ENCODE peak calls at places on chromosome X, in nine cellular contexts. V, R, G, U, I, A, L, E and T are unnamed samples. For H3K36me3, the result is how much of the 10 kb centered on the place peaks cover.

GRCh38 chrX:119072771-119073170 is at the start of gene CT47C1:
- DNase-seq in L (no peak), A (no peak), I (no peak), V (no peak), R (no peak), U (no peak), G (no peak), E (no peak), T (no peak)

GRCh38 chrX:136694491-136695087 is 46.6 kb downstream of the CD40LG start:
- DNase-seq in U (no peak), V (peak), L (no peak), R (no peak), G (peak), I (peak), A (no peak), E (no peak), T (no peak)

GRCh38 chrX:150202641-150203248 is 160.4 kb upstream of the MAMLD1 start:
- DNase-seq in I (peak), A (no peak), U (no peak), L (no peak), E (peak), R (no peak), V (peak), G (no peak), T (peak)

GRCh38 chrX:105564536-105564935 is 257.8 kb upstream of the NRK start:
- DNase-seq in G (no peak), U (no peak), V (no peak), A (no peak), I (peak), E (no peak), R (peak), L (no peak), T (no peak)

GRCh38 chrX:107845625-107846024 is 20.0 kb downstream of the MID2 start:
- DNase-seq in I (no peak), G (no peak), V (no peak), L (no peak), R (no peak), E (no peak), U (no peak), A (no peak), T (no peak)

GRCh38 chrX:75784689-75785491 is at the start of gene MAGEE2:
- DNase-seq in G (no peak), V (peak), L (no peak), I (no peak), E (peak), U (no peak), R (no peak), A (no peak), T (no peak)

GRCh38 chrX:150692837-150693781 is at the start of gene MTMR1:
- DNase-seq in U (peak), E (no peak), R (no peak), L (peak), V (peak), A (peak), I (no peak), G (no peak), T (no peak)

GRCh38 chrX:118189628-118190027 is 73.0 kb upstream of the KLHL13 start:
- DNase-seq in L (no peak), A (no peak), V (no peak), R (no peak), I (no peak), E (no peak), G (no peak), U (no peak), T (no peak)

GRCh38 chrX:111169141-111169540 is 73.2 kb downstream of the PAK3 start:
- DNase-seq in R (no peak), G (no peak), V (no peak), U (no peak), I (no peak), L (no peak), A (no peak), E (no peak), T (no peak)

GRCh38 chrX:50067435-50068292 is 133.1 kb downstream of the AKAP4 start:
- DNase-seq in E (peak), U (no peak), I (peak), G (peak), R (no peak), L (no peak), A (peak), V (no peak), T (no peak)

GRCh38 chrX:147848009-147848408 is 63.7 kb upstream of the FMR1 start:
- DNase-seq in I (no peak), V (no peak), E (no peak), A (no peak), L (no peak), G (no peak), R (no peak), U (no peak), T (no peak)

GRCh38 chrX:107421337-107421736 is 28.1 kb upstream of the FRMPD3 start:
- DNase-seq in A (no peak), L (no peak), V (no peak), E (no peak), I (no peak), G (no peak), U (no peak), R (no peak), T (no peak)

GRCh38 chrX:7214251-7214650 is 66.3 kb upstream of the PUDP start:
- DNase-seq in V (peak), G (no peak), U (no peak), A (no peak), L (no peak), I (peak), R (no peak), E (no peak), T (no peak)

GRCh38 chrX:28590394-28590793 is 3.1 kb downstream of the IL1RAPL1 start:
- DNase-seq in R (no peak), A (no peak), E (no peak), V (no peak), U (no peak), G (no peak), I (no peak), L (no peak), T (no peak)

DNA sequence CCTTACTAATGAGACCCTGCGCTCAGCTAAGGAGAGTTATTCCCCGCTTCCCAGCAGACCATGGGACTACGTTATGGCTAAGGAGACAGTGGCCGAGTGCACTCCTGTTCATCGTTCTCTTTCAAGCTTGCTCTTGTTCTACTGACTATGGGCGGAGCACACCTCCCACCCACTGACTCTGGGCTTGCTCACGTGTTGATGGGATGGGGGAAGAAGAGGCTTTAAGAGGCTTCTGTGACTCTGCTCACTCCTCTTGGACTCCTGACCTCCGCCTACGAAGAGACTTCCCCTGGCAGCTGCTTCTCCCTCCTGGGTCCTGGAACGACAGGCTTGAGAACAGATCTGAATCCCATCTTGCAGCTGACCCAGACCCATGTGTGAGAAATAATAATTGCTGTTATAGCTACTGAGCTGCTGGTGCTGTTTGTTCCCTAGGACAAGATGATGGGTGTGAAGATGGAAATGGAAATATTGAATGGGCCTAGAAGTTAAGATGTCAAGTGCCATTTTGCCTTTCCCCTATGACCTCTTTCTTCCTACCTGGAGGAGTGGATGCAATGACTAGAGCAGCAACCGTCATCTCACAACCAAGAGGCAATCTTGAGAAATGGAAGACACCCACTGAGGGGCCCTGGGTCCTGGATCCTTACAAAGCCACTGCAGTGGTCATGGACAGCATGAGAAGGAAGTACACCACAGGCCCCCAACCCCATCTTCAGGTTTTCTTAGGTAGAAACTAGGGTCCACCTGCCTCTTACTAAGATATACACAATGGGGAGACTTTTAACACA is 38.7 kb upstream of the IRAK1 start:
- DNase-seq in R (no peak), U (no peak), I (no peak), V (no peak), A (no peak), L (no peak), G (no peak), E (no peak), T (no peak)
- H3K36me3 ChIP-seq in R (under half), U (under half), I (under half), V (under half), A (under half), L (under half), G (under half), E (under half), T (under half)

GRCh38 chrX:140548985-140549384 is 44.1 kb upstream of the SOX3 start:
- DNase-seq in V (no peak), L (no peak), E (no peak), U (no peak), G (no peak), I (no peak), A (no peak), R (no peak), T (no peak)
- H3K4me3 ChIP-seq in V (no peak), L (no peak), E (no peak), U (no peak), G (no peak), I (no peak), A (no peak), R (no peak), T (no peak)

GRCh38 chrX:41561045-41561444 is 113.9 kb downstream of the NYX start:
- DNase-seq in R (peak), E (peak), G (no peak), A (no peak), V (peak), U (peak), I (peak), L (no peak), T (no peak)
- H3K27ac ChIP-seq in R (peak), E (peak), G (no peak), A (peak), V (peak), U (no peak), I (no peak), L (peak), T (peak)

GRCh38 chrX:47172549-47172948 is 21.1 kb upstream of the UBA1 start:
- DNase-seq in L (no peak), R (no peak), V (no peak), G (no peak), A (no peak), U (no peak), I (no peak), E (no peak), T (peak)

GRCh38 chrX:47171996-47172395 is 21.6 kb upstream of the UBA1 start:
- DNase-seq in G (no peak), L (no peak), V (no peak), R (no peak), I (no peak), E (no peak), A (no peak), U (no peak), T (peak)

GRCh38 chrX:47169726-47170515 is 23.7 kb upstream of the UBA1 start:
- DNase-seq in E (peak), I (no peak), A (no peak), G (no peak), R (no peak), V (peak), L (no peak), U (no peak), T (peak)

GRCh38 chrX:47169273-47169672 is 24.3 kb downstream of the RBM10 start:
- DNase-seq in E (peak), R (no peak), V (no peak), U (no peak), A (no peak), G (no peak), L (no peak), I (no peak), T (no peak)

DNA sequence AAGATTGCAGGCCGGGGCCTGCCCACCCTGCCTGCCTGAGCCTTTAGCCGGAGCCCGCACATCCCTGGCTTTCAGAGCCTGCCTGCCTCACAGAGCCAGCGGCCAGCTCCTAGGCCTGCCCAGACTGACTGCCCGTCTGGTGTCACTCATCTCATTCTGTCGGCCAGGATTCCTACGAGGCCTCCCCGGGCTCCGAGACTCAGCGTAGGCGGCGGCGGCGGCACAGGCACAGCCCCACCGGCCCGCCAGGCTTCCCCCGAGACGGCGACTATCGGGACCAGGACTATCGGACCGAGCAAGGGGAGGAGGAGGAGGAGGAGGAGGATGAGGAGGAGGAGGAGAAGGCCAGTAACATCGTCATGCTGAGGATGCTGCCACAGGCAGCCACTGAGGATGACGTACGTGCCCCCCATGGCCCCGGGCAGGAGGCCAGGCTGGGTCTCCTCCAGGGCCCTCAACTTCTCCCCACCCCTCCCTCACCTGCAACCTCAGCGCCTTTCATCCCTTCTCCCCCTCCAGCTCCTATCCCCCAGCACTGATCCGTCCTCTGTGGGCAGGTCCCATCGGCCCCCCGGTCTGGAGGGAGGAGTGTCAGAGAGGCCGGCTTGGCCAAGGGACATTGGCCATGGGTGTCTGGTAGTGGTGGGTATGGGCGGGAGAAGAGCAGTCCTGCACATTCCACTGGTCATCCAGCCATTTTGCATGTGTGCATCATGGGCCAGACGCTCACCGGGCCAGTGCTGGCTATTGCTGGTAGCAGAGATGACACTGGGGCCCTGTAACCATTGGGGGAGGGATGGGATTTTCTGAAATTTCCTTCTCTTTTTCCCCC is 22.6 kb upstream of the UBA1 start:
- DNase-seq in A (no peak), R (no peak), E (no peak), L (no peak), U (no peak), V (no peak), G (no peak), I (no peak), T (no peak)
- H3K36me3 ChIP-seq in A (under half), R (under half), E (under half), L (under half), U (half or more), V (under half), G (half or more), I (under half), T (half or more)

GRCh38 chrX:48700246-48700645 is 3.7 kb downstream of the SUV39H1 start:
- DNase-seq in A (no peak), U (no peak), R (no peak), I (no peak), E (no peak), G (no peak), V (no peak), L (no peak), T (no peak)
- H3K4me3 ChIP-seq in A (no peak), U (no peak), R (no peak), I (no peak), E (no peak), G (no peak), V (no peak), L (no peak), T (no peak)

GRCh38 chrX:16826207-16826606 is 39.9 kb downstream of the TXLNG start:
- DNase-seq in L (no peak), V (peak), A (no peak), I (peak), G (no peak), E (no peak), R (no peak), U (no peak), T (no peak)
- H3K27ac ChIP-seq in L (peak), V (peak), A (no peak), I (peak), G (no peak), E (peak), R (no peak), U (no peak), T (peak)

GRCh38 chrX:1412551-1413161 is 20.7 kb upstream of the SLC25A6 start:
- DNase-seq in U (no peak), L (peak), R (no peak), E (no peak), G (no peak), V (no peak), I (no peak), A (no peak), T (no peak)
- H3K36me3 ChIP-seq in U (under half), L (under half), R (under half), E (under half), G (half or more), V (under half), I (under half), A (under half), T (under half)

DNA sequence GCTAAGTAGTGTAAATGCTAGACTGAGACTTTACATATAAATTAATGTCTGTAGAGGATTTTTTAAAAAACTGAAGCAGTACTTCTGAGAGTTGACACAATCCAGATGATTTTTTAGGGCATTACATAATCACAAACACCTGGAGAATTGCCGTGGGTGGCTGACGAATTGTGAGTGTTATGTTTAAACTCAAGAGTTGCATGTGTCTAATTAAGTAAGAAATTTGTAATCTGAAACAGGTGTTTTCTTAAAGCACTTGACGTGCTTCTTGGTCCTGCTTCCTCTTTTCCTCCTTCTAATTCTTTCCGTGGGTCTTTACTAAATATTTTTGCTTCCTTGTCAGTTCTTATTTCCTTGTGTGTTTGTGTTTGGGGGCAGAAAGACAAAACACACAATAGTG is 27.8 kb downstream of the PIR start:
- DNase-seq in V (peak), L (peak), A (no peak), I (peak), E (peak), G (no peak), R (no peak), U (no peak), T (no peak)
- H3K4me3 ChIP-seq in V (no peak), L (no peak), A (no peak), I (no peak), E (no peak), G (no peak), R (no peak), U (no peak), T (no peak)

GRCh38 chrX:153984351-153985178 is 12.0 kb downstream of the TMEM187 start:
- DNase-seq in I (no peak), U (no peak), V (no peak), G (no peak), A (no peak), R (no peak), E (no peak), L (no peak), T (no peak)
- H3K27ac ChIP-seq in I (no peak), U (peak), V (no peak), G (no peak), A (peak), R (no peak), E (no peak), L (peak), T (no peak)

GRCh38 chrX:154348114-154348531 is 26.3 kb downstream of the FLNA start:
- DNase-seq in I (no peak), A (no peak), L (peak), E (no peak), U (no peak), V (peak), R (no peak), G (no peak), T (no peak)

GRCh38 chrX:154349979-154350378 is 24.5 kb downstream of the FLNA start:
- DNase-seq in L (no peak), E (no peak), I (no peak), A (no peak), V (peak), G (no peak), U (no peak), R (no peak), T (no peak)

GRCh38 chrX:154350429-154351182 is 23.8 kb downstream of the FLNA start:
- DNase-seq in I (no peak), E (no peak), G (no peak), R (no peak), V (peak), A (no peak), U (no peak), L (no peak), T (no peak)

GRCh38 chrX:154349359-154349935 is 25.0 kb downstream of the FLNA start:
- DNase-seq in I (no peak), V (peak), U (no peak), R (no peak), G (no peak), A (no peak), L (peak), E (no peak), T (no peak)

DNA sequence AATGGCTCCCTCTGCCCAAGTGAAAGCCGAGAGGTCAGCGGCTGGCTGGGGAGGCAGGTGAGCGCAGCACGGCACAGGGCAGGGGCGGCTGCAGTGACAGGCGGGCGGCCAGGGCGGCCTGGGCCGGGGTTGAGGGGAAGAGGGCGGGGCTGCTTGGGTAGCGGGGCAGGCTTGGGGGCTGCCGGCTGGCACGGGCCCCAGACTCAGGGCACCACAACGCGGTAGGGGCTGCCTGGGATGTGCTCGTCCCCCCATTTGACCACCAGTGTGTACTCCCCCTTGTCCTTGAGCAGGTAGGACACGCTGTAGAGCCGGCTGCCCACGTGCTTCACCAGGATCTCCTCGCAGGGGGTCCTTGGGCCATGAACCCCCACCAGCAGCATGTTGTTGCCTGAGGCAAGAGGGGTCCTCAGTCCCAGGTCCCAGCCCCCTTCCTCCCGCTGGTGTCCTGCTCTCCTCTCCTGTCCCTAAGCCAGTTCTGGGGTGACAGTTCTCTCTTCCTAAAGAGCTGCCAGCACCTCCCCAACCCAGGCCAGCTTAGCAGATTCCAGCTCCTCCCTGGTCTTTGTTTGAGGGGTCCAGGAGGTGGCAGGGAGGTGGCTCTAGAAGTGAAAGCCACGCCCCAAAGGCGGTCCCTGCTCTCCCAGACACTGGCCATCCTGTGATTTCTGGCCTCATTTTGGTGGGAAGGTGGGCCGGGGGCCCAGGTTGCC is 25.6 kb downstream of the FLNA start:
- DNase-seq in A (no peak), V (no peak), L (peak), R (no peak), I (no peak), G (no peak), E (no peak), U (no peak), T (no peak)
- H3K36me3 ChIP-seq in A (under half), V (under half), L (under half), R (half or more), I (under half), G (half or more), E (under half), U (under half), T (half or more)